ENCODE peak calls at places on chromosomes 13 and 19, in six cellular contexts. One of them, this sample, is unnamed.
A peak's percentile ranks its signal among the peaks of the same experiment; 100 is the strongest.

GRCh38 chr19:4374451-4375163 is 25.7 kb downstream of the SH3GL1 start:
- DNase-seq in WTC11: no peak
- DNase-seq in iris pigment epithelial cell: peak; percentile 76
- DNase-seq in nephron progenitor cell: no peak
- DNase-seq in DMS79 treated with DMSO at 0.1 percent for 48 hours: no peak
- DNase-seq in EL: peak; percentile 96
- DNase-seq in this sample: no peak

GRCh38 chr19:516884-517424 is 9.7 kb downstream of the TPGS1 start:
- DNase-seq in nephron progenitor cell: no peak
- DNase-seq in EL: no peak
- DNase-seq in iris pigment epithelial cell: no peak
- DNase-seq in DMS79 treated with DMSO at 0.1 percent for 48 hours: no peak
- DNase-seq in WTC11: no peak
- DNase-seq in this sample: no peak

GRCh38 chr19:48239582-48240141 is 16.1 kb downstream of the CARD8 start:
- DNase-seq in WTC11: no peak
- DNase-seq in iris pigment epithelial cell: peak; percentile 49
- DNase-seq in EL: no peak
- DNase-seq in nephron progenitor cell: no peak
- DNase-seq in DMS79 treated with DMSO at 0.1 percent for 48 hours: no peak
- DNase-seq in this sample: no peak

GRCh38 chr19:18414504-18415176 is 4.6 kb upstream of the SSBP4 start:
- DNase-seq in iris pigment epithelial cell: peak; percentile 55
- DNase-seq in WTC11: no peak
- DNase-seq in nephron progenitor cell: peak; percentile 36
- DNase-seq in EL: no peak
- DNase-seq in DMS79 treated with DMSO at 0.1 percent for 48 hours: no peak
- DNase-seq in this sample: peak; percentile 48

GRCh38 chr19:46992699-46993535 is 26.7 kb upstream of the NPAS1 start:
- DNase-seq in WTC11: no peak
- DNase-seq in nephron progenitor cell: no peak
- DNase-seq in EL: no peak
- DNase-seq in iris pigment epithelial cell: no peak
- DNase-seq in DMS79 treated with DMSO at 0.1 percent for 48 hours: no peak
- DNase-seq in this sample: no peak

GRCh38 chr19:5336195-5336965 is 4.2 kb downstream of the PTPRS start:
- DNase-seq in iris pigment epithelial cell: no peak
- DNase-seq in nephron progenitor cell: no peak
- DNase-seq in WTC11: no peak
- DNase-seq in EL: no peak
- DNase-seq in DMS79 treated with DMSO at 0.1 percent for 48 hours: no peak
- DNase-seq in this sample: no peak

GRCh38 chr13:83453300-83453699 is 429.0 kb downstream of the SLITRK1 start:
- DNase-seq in WTC11: no peak
- DNase-seq in EL: no peak
- DNase-seq in iris pigment epithelial cell: no peak
- DNase-seq in DMS79 treated with DMSO at 0.1 percent for 48 hours: no peak
- DNase-seq in nephron progenitor cell: no peak
- DNase-seq in this sample: no peak

GRCh38 chr13:32535140-32535539 is 3.5 kb downstream of the N4BP2L2 start:
- DNase-seq in DMS79 treated with DMSO at 0.1 percent for 48 hours: no peak
- DNase-seq in EL: no peak
- DNase-seq in iris pigment epithelial cell: no peak
- DNase-seq in nephron progenitor cell: no peak
- DNase-seq in WTC11: no peak
- DNase-seq in this sample: no peak

GRCh38 chr19:16067205-16067938 is 8.9 kb upstream of the TPM4 start:
- DNase-seq in iris pigment epithelial cell: peak; percentile 78
- DNase-seq in WTC11: no peak
- DNase-seq in EL: peak; percentile 58
- DNase-seq in DMS79 treated with DMSO at 0.1 percent for 48 hours: no peak
- DNase-seq in nephron progenitor cell: no peak
- DNase-seq in this sample: no peak

GRCh38 chr13:67619987-67620386 is 389.9 kb upstream of the PCDH9 start:
- DNase-seq in iris pigment epithelial cell: peak; percentile 55
- DNase-seq in nephron progenitor cell: no peak
- DNase-seq in EL: no peak
- DNase-seq in DMS79 treated with DMSO at 0.1 percent for 48 hours: no peak
- DNase-seq in WTC11: no peak
- DNase-seq in this sample: no peak